ENCODE peak calls at places on chromosomes 3 and 15, in seven cellular contexts. E is uterus; U is T-helper 2 cell; S is AG08395; D is cardiac septum; P is CD8-positive, alpha-beta T cell; X is mammary epithelial cell. L is an unnamed sample.

GRCh38 chr15:37135225-37135624 is 34.9 kb upstream of the MEIS2 start:
- DNase-seq in E (no peak), U (no peak), S (no peak), D (no peak), P (no peak), X (peak; percentile 9), L (no peak)

GRCh38 chr3:171461087-171461917 is 1.1 kb upstream of the TNIK start:
- DNase-seq in E (no peak), U (peak; percentile 18), S (peak; percentile 9), D (no peak), P (peak; percentile 34), X (peak; percentile 81), L (peak; percentile 26)

GRCh38 chr3:39166932-39167532 is 13.6 kb upstream of the CSRNP1 start:
- DNase-seq in E (peak; percentile 33), U (no peak), S (peak; percentile 77), D (no peak), P (no peak), X (peak; percentile 83), L (no peak)

GRCh38 chr3:114942773-114943172 is 204.3 kb downstream of the ZBTB20 start:
- DNase-seq in E (no peak), U (no peak), S (no peak), D (no peak), P (no peak), X (no peak), L (no peak)

GRCh38 chr3:194286747-194287146 is 64.4 kb downstream of the CPN2 start:
- DNase-seq in E (peak; percentile 7), U (no peak), S (no peak), D (no peak), P (no peak), X (no peak), L (no peak)

GRCh38 chr3:64685800-64686445 is 1.9 kb downstream of the ADAMTS9 start:
- DNase-seq in E (peak; percentile 96), U (no peak), S (peak; percentile 89), D (peak; percentile 95), P (no peak), X (peak; percentile 95), L (no peak)

GRCh38 chr3:112605285-112605684 is 35.7 kb downstream of the CCDC80 start:
- DNase-seq in E (no peak), U (no peak), S (peak; percentile 54), D (no peak), P (no peak), X (peak; percentile 22), L (no peak)

GRCh38 chr15:48631191-48631770 is 14.2 kb downstream of the FBN1 start:
- DNase-seq in E (no peak), U (no peak), S (no peak), D (no peak), P (no peak), X (no peak), L (no peak)

GRCh38 chr3:185423178-185423577 is 60.2 kb downstream of the MAP3K13 start:
- DNase-seq in E (no peak), U (no peak), S (peak; percentile 11), D (no peak), P (no peak), X (peak; percentile 16), L (no peak)

GRCh38 chr15:50909044-50909342 is 510 bp downstream of the AP4E1 start:
- DNase-seq in E (no peak), U (no peak), S (no peak), D (no peak), P (no peak), X (peak; percentile 52), L (no peak)

GRCh38 chr3:87001699-87002098 is 10.8 kb upstream of the VGLL3 start:
- DNase-seq in E (no peak), U (no peak), S (no peak), D (no peak), P (no peak), X (no peak), L (no peak)

GRCh38 chr15:77107531-77108355 is 36.8 kb upstream of the TSPAN3 start:
- DNase-seq in E (peak; percentile 53), U (no peak), S (peak; percentile 50), D (no peak), P (peak; percentile 40), X (no peak), L (peak; percentile 23)

GRCh38 chr15:31550211-31550848 is 223.7 kb downstream of the KLF13 start:
- DNase-seq in E (no peak), U (no peak), S (no peak), D (no peak), P (no peak), X (no peak), L (no peak)

GRCh38 chr15:66565731-66566130 is at the start of gene LCTL:
- DNase-seq in E (no peak), U (no peak), S (peak; percentile 58), D (no peak), P (no peak), X (peak; percentile 68), L (no peak)

GRCh38 chr3:66593978-66594377 is 93.2 kb upstream of the LRIG1 start:
- DNase-seq in E (no peak), U (no peak), S (peak; percentile 30), D (no peak), P (no peak), X (peak; percentile 83), L (no peak)

GRCh38 chr3:146577662-146578061 is 27.5 kb downstream of the PLSCR5 start:
- DNase-seq in E (no peak), U (no peak), S (peak; percentile 10), D (no peak), P (peak; percentile 29), X (peak; percentile 40), L (peak; percentile 11)

GRCh38 chr3:79651536-79652065 is 116.2 kb downstream of the ROBO1 start:
- DNase-seq in E (no peak), U (no peak), S (no peak), D (no peak), P (no peak), X (no peak), L (no peak)

GRCh38 chr15:60096157-60096556 is 92.0 kb downstream of the FOXB1 start:
- DNase-seq in E (no peak), U (no peak), S (peak; percentile 49), D (no peak), P (no peak), X (no peak), L (no peak)

GRCh38 chr3:59519094-59519493 is 469.3 kb upstream of the CFAP20DC start:
- DNase-seq in E (no peak), U (no peak), S (no peak), D (no peak), P (no peak), X (no peak), L (no peak)

GRCh38 chr3:128801779-128802369 is 75.9 kb downstream of the RAB7A start:
- DNase-seq in E (no peak), U (no peak), S (no peak), D (no peak), P (no peak), X (no peak), L (no peak)

GRCh38 chr15:83955806-83956265 is 279.7 kb upstream of the GOLGA6L4 start:
- DNase-seq in E (no peak), U (no peak), S (no peak), D (no peak), P (no peak), X (no peak), L (no peak)

GRCh38 chr3:128950223-128950938 is 43.5 kb downstream of the CFAP92 start:
- DNase-seq in E (no peak), U (no peak), S (peak; percentile 18), D (no peak), P (no peak), X (no peak), L (no peak)

GRCh38 chr3:101243285-101244211 is 76.8 kb downstream of the IMPG2 start:
- DNase-seq in E (no peak), U (no peak), S (peak; percentile 55), D (no peak), P (no peak), X (no peak), L (no peak)

GRCh38 chr3:22117751-22118346 is 366.8 kb upstream of the ZNF385D start:
- DNase-seq in E (no peak), U (no peak), S (peak; percentile 37), D (no peak), P (no peak), X (peak; percentile 9), L (no peak)

GRCh38 chr15:95875141-95875643 is 455.3 kb upstream of the NR2F2 start:
- DNase-seq in E (no peak), U (no peak), S (peak; percentile 32), D (no peak), P (no peak), X (peak; percentile 86), L (peak; percentile 11)

GRCh38 chr3:128587391-128587790 is 63.2 kb downstream of the RPN1 start:
- DNase-seq in E (no peak), U (no peak), S (no peak), D (no peak), P (no peak), X (peak; percentile 10), L (no peak)

GRCh38 chr3:33858131-33858530 is 59.7 kb downstream of the PDCD6IP start:
- DNase-seq in E (no peak), U (no peak), S (no peak), D (no peak), P (no peak), X (peak; percentile 8), L (no peak)

GRCh38 chr15:78407889-78408640 is 30.0 kb upstream of the IREB2 start:
- DNase-seq in E (no peak), U (no peak), S (no peak), D (no peak), P (no peak), X (peak; percentile 29), L (no peak)

GRCh38 chr3:192915306-192915705 is 2.4 kb downstream of the MB21D2 start:
- DNase-seq in E (no peak), U (no peak), S (peak; percentile 22), D (no peak), P (no peak), X (no peak), L (no peak)

GRCh38 chr3:15467227-15468181 is 40.1 kb downstream of the EAF1 start:
- DNase-seq in E (no peak), U (no peak), S (no peak), D (no peak), P (no peak), X (no peak), L (no peak)

GRCh38 chr3:193729088-193729465 is 136.1 kb downstream of the OPA1 start:
- DNase-seq in E (no peak), U (no peak), S (no peak), D (no peak), P (no peak), X (no peak), L (no peak)

GRCh38 chr3:13771496-13771895 is 108.4 kb downstream of the WNT7A start:
- DNase-seq in E (no peak), U (no peak), S (no peak), D (peak; percentile 53), P (no peak), X (no peak), L (no peak)